ENCODE peak calls at places on chromosomes 11 and 22, in seven cellular contexts. T, L, N, Q, D, K and J are unnamed samples.

GRCh38 chr11:61928606-61929005 is 11.2 kb upstream of the RAB3IL1 start:
- DNase-seq in T (peak; percentile 13), K (no peak), D (no peak), N (no peak), Q (no peak), L (no peak), J (no peak)

GRCh38 chr11:57311109-57311936 is 13.4 kb downstream of the TNKS1BP1 start:
- DNase-seq in T (peak; percentile 97), L (peak; percentile 75), K (peak; percentile 90), N (peak; percentile 98), D (peak; percentile 97), Q (peak; percentile 83), J (peak; percentile 98)

GRCh38 chr11:101034076-101034475 is 95.5 kb downstream of the PGR start:
- DNase-seq in Q (no peak), T (no peak), N (no peak), K (no peak), L (no peak), D (no peak), J (peak; percentile 39)

GRCh38 chr11:11722861-11723260 is 101.1 kb upstream of the GALNT18 start:
- DNase-seq in N (peak; percentile 10), K (no peak), D (no peak), L (no peak), T (no peak), Q (no peak), J (peak; percentile 37)

GRCh38 chr11:67054851-67055523 is 1.7 kb upstream of the RHOD start:
- DNase-seq in L (no peak), T (peak; percentile 88), D (peak; percentile 91), N (peak; percentile 76), K (peak; percentile 98), Q (no peak), J (no peak)

GRCh38 chr22:37334461-37334858 is 52.2 kb downstream of the CYTH4 start:
- DNase-seq in D (no peak), K (no peak), T (no peak), N (no peak), Q (no peak), L (no peak), J (no peak)

GRCh38 chr11:41281131-41281742 is 178.2 kb downstream of the LRRC4C start:
- DNase-seq in Q (no peak), L (no peak), N (peak; percentile 66), K (peak; percentile 2), T (no peak), D (peak; percentile 13), J (no peak)

GRCh38 chr11:109320595-109320994 is 101.4 kb upstream of the C11orf87 start:
- DNase-seq in D (peak; percentile 78), T (peak; percentile 34), L (no peak), Q (no peak), N (peak; percentile 43), K (peak; percentile 31), J (no peak)

GRCh38 chr22:24181088-24181995 is at the start of gene SUSD2:
- DNase-seq in T (no peak), D (peak; percentile 31), Q (no peak), N (peak; percentile 53), L (no peak), K (peak; percentile 93), J (peak; percentile 71)

GRCh38 chr11:31303644-31304043 is 65.9 kb downstream of the DCDC1 start:
- DNase-seq in K (no peak), T (no peak), Q (no peak), N (no peak), L (no peak), D (no peak), J (no peak)

GRCh38 chr11:119375629-119376196 is 5.8 kb downstream of the USP2 start:
- DNase-seq in D (peak; percentile 40), T (peak; percentile 86), K (no peak), N (peak; percentile 68), L (no peak), Q (no peak), J (peak; percentile 47)

GRCh38 chr11:134466035-134466908 is 54.2 kb upstream of the B3GAT1 start:
- DNase-seq in Q (no peak), N (peak; percentile 29), D (no peak), T (no peak), L (peak; percentile 12), K (no peak), J (peak; percentile 66)

GRCh38 chr22:46813816-46814597 is 51.6 kb downstream of the TBC1D22A start:
- DNase-seq in T (peak; percentile 61), L (no peak), N (peak; percentile 69), K (peak; percentile 46), Q (no peak), D (peak; percentile 28), J (no peak)

GRCh38 chr11:78008174-78008573 is 13.7 kb upstream of the INTS4 start:
- DNase-seq in N (no peak), L (no peak), D (no peak), T (no peak), K (no peak), Q (no peak), J (no peak)

GRCh38 chr22:49270595-49271368 is 556.9 kb downstream of the BRD1 start:
- DNase-seq in Q (no peak), K (no peak), T (no peak), L (no peak), D (no peak), N (no peak), J (no peak)

GRCh38 chr11:72364754-72365153 is 69.6 kb downstream of the CLPB start:
- DNase-seq in D (no peak), N (no peak), T (no peak), K (no peak), Q (no peak), L (no peak), J (no peak)

GRCh38 chr11:59206635-59207034 is 6.1 kb downstream of the MPEG1 start:
- DNase-seq in N (peak; percentile 79), K (peak; percentile 79), L (no peak), D (peak; percentile 46), T (peak; percentile 25), Q (peak; percentile 27), J (peak; percentile 65)

GRCh38 chr11:20008870-20009644 is 151.2 kb downstream of the DBX1 start:
- DNase-seq in T (no peak), D (no peak), K (no peak), N (no peak), Q (no peak), L (no peak), J (no peak)

GRCh38 chr11:46895821-46896220 is 22.5 kb downstream of the LRP4 start:
- DNase-seq in N (no peak), T (no peak), D (no peak), K (no peak), L (no peak), Q (no peak), J (no peak)

GRCh38 chr11:2328656-2329354 is 27.0 kb downstream of the TSPAN32 start:
- DNase-seq in K (no peak), N (no peak), L (peak; percentile 83), Q (no peak), T (no peak), D (no peak), J (no peak)
- H2BK5ac ChIP-seq in K (no peak overlapping the region), N (no peak overlapping the region), L (peak overlapping the region; percentile 98), Q (no peak overlapping the region), T (no peak overlapping the region), D (no peak overlapping the region), J (no peak overlapping the region)

GRCh38 chr22:48101704-48102103 is 1339.3 kb downstream of the TBC1D22A start:
- DNase-seq in Q (no peak), D (no peak), L (no peak), K (no peak), N (no peak), T (no peak), J (peak; percentile 7)

GRCh38 chr22:48104786-48105185 is 1342.3 kb downstream of the TBC1D22A start:
- DNase-seq in K (no peak), Q (no peak), N (no peak), D (no peak), T (no peak), L (no peak), J (no peak)

GRCh38 chr22:48102581-48102980 is 1340.1 kb downstream of the TBC1D22A start:
- DNase-seq in D (no peak), N (no peak), T (no peak), Q (no peak), L (no peak), K (no peak), J (peak; percentile 3)

GRCh38 chr22:48104102-48104738 is 1341.8 kb downstream of the TBC1D22A start:
- DNase-seq in K (no peak), L (no peak), N (no peak), T (no peak), D (no peak), Q (no peak), J (no peak)

DNA sequence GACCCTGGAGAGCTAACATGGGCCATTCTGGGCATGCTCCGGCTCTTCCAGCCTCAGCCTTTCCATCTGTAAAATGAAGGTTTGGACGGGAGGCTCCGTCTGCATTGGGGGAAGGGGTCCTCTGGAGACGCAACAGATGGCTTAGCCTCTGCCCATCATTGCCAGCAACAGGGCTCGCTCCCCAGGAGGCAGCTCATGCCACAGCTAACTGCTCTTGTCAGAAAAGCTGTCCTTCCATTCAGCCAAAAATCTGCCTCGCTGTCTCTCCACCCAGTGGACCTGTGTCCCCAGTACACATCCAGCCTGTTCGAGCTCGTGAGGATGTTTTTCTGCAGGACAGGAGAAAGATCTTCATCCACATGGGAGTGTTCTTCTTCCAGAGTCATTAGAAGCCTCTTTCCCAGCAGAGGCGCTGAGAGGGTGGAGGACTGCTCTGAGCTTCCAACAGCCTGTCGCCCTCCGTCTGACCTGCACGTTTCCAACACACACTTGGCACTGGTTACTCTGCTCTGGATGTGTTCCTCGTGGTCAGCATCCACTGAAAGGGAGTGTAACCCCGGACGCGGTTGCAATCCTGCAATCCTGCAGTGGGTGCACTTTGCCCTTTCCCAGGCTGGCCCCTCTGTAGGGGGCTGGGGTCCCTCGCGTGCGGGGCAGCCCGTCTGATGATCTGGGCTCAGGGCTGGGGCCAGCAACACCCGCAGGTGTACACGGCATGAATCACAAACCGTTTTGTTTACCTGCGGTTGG is 1340.9 kb downstream of the TBC1D22A start:
- DNase-seq in N (no peak), D (no peak), K (no peak), Q (no peak), T (no peak), L (no peak), J (no peak)
- H2BK5ac ChIP-seq in N (no peak overlapping the region), D (no peak overlapping the region), K (no peak overlapping the region), Q (no peak overlapping the region), T (no peak overlapping the region), L (peak overlapping the region; percentile 77), J (no peak overlapping the region)

DNA sequence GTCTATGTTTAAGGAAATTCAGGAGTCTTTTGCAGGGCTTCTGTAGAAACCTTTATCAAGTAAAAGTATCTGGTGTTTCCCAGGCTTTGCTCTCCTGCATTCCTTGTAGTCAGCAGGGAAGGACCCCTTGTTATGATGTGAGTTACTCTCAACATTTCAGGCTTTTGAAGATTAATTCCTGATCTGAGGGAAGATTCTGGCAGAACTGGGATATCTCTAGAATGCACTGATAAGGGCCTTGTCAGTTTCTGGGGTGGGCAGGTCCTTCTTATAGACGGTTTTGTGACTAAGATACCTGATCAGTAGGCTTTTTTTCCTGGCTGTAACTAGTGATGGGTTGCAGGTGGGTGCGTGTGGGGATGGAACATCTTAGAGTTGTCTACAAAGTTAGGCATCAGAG is 117.0 kb downstream of the TEAD1 start:
- DNase-seq in D (no peak), T (no peak), N (peak; percentile 68), L (no peak), Q (no peak), K (no peak), J (no peak)
- H2BK5ac ChIP-seq in D (no peak overlapping the region), T (no peak overlapping the region), N (no peak overlapping the region), L (no peak overlapping the region), Q (no peak overlapping the region), K (no peak overlapping the region), J (no peak overlapping the region)

DNA sequence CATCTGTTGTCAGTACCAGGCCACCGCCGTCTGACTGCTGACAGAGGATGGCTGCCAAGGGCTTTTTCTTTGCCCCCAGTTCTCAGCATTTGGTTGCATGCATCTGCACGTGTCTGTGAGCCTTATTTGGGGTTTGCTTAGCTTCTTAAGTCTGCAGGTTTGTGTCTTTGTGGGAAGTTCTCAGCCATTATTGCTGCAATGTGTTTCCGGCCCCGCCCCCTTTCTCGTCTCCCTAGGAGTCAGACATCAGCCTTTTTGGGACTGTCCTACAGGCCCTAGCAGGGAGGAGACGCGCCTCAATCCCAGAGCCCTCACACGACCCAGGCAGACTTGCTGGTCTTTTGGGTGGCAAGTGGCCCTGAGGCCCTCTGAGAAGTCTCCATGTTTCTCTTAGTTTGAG is 8.0 kb downstream of the MOB2 start:
- DNase-seq in D (no peak), T (no peak), K (no peak), N (no peak), L (no peak), Q (no peak), J (no peak)
- H2BK5ac ChIP-seq in D (no peak overlapping the region), T (no peak overlapping the region), K (no peak overlapping the region), N (no peak overlapping the region), L (peak overlapping the region; percentile 93), Q (no peak overlapping the region), J (no peak overlapping the region)